ENCODE peak calls at places on chromosome 5, in eight cellular contexts. One of them, this sample, is unnamed. For H3K4me1, the result is how much of the 10 kb centered on the place peaks cover.

GRCh38 chr5:179257190-179257741 is 88.0 kb downstream of the ADAMTS2 start:
- ATAC-seq in foreskin keratinocyte: no peak
- ATAC-seq in right lobe of liver: no peak
- ATAC-seq in K562: no peak
- ATAC-seq in right cardiac atrium: peak
- ATAC-seq in heart left ventricle: peak
- ATAC-seq in CD8-positive, alpha-beta T cell: no peak
- ATAC-seq in gastrocnemius medialis: peak
- ATAC-seq in this sample: no peak

GRCh38 chr5:125056641-125057345 is 310.4 kb upstream of the ZNF608 start:
- ATAC-seq in CD8-positive, alpha-beta T cell: no peak
- ATAC-seq in foreskin keratinocyte: peak
- ATAC-seq in right lobe of liver: no peak
- ATAC-seq in K562: no peak
- ATAC-seq in right cardiac atrium: no peak
- ATAC-seq in heart left ventricle: no peak
- ATAC-seq in gastrocnemius medialis: no peak
- ATAC-seq in this sample: no peak

GRCh38 chr5:107303163-107303562 is 367.6 kb downstream of the EFNA5 start:
- ATAC-seq in CD8-positive, alpha-beta T cell: no peak
- ATAC-seq in right cardiac atrium: no peak
- ATAC-seq in gastrocnemius medialis: no peak
- ATAC-seq in foreskin keratinocyte: no peak
- ATAC-seq in K562: no peak
- ATAC-seq in right lobe of liver: no peak
- ATAC-seq in heart left ventricle: no peak
- ATAC-seq in this sample: no peak

GRCh38 chr5:960551-960950 is 48.1 kb upstream of the NKD2 start:
- ATAC-seq in K562: no peak
- ATAC-seq in heart left ventricle: no peak
- ATAC-seq in foreskin keratinocyte: no peak
- ATAC-seq in gastrocnemius medialis: no peak
- ATAC-seq in CD8-positive, alpha-beta T cell: no peak
- ATAC-seq in right lobe of liver: peak
- ATAC-seq in right cardiac atrium: no peak
- ATAC-seq in this sample: no peak

GRCh38 chr5:112397690-112398089 is 21.4 kb downstream of the EPB41L4A start:
- ATAC-seq in right cardiac atrium: no peak
- ATAC-seq in CD8-positive, alpha-beta T cell: no peak
- ATAC-seq in heart left ventricle: no peak
- ATAC-seq in foreskin keratinocyte: no peak
- ATAC-seq in gastrocnemius medialis: no peak
- ATAC-seq in right lobe of liver: peak
- ATAC-seq in K562: no peak
- ATAC-seq in this sample: no peak

GRCh38 chr5:72281764-72282499 is 38.1 kb downstream of the MRPS27 start:
- ATAC-seq in right cardiac atrium: peak
- ATAC-seq in foreskin keratinocyte: no peak
- ATAC-seq in right lobe of liver: no peak
- ATAC-seq in gastrocnemius medialis: peak
- ATAC-seq in K562: peak
- ATAC-seq in CD8-positive, alpha-beta T cell: no peak
- ATAC-seq in heart left ventricle: peak
- ATAC-seq in this sample: peak

GRCh38 chr5:148509893-148510292 is 126.1 kb downstream of the FBXO38 start:
- ATAC-seq in heart left ventricle: no peak
- ATAC-seq in right cardiac atrium: no peak
- ATAC-seq in foreskin keratinocyte: no peak
- ATAC-seq in right lobe of liver: no peak
- ATAC-seq in CD8-positive, alpha-beta T cell: no peak
- ATAC-seq in K562: peak
- ATAC-seq in gastrocnemius medialis: no peak
- ATAC-seq in this sample: no peak

GRCh38 chr5:119397518-119398380 is 41.9 kb downstream of the TNFAIP8 start:
- ATAC-seq in gastrocnemius medialis: no peak
- ATAC-seq in CD8-positive, alpha-beta T cell: peak
- ATAC-seq in foreskin keratinocyte: peak
- ATAC-seq in right lobe of liver: peak
- ATAC-seq in heart left ventricle: no peak
- ATAC-seq in K562: no peak
- ATAC-seq in right cardiac atrium: no peak
- ATAC-seq in this sample: no peak

GRCh38 chr5:134268919-134269318 is 43.0 kb upstream of the PPP2CA start:
- ATAC-seq in right lobe of liver: no peak
- ATAC-seq in right cardiac atrium: no peak
- ATAC-seq in CD8-positive, alpha-beta T cell: no peak
- ATAC-seq in foreskin keratinocyte: no peak
- ATAC-seq in K562: no peak
- ATAC-seq in heart left ventricle: no peak
- ATAC-seq in gastrocnemius medialis: no peak
- ATAC-seq in this sample: no peak

GRCh38 chr5:124451721-124452383 is 294.6 kb downstream of the ZNF608 start:
- ATAC-seq in CD8-positive, alpha-beta T cell: no peak
- ATAC-seq in right cardiac atrium: peak
- ATAC-seq in foreskin keratinocyte: no peak
- ATAC-seq in K562: no peak
- ATAC-seq in right lobe of liver: no peak
- ATAC-seq in gastrocnemius medialis: no peak
- ATAC-seq in heart left ventricle: peak
- ATAC-seq in this sample: no peak

GRCh38 chr5:99019812-99020697 is 91.2 kb upstream of the CHD1 start:
- ATAC-seq in gastrocnemius medialis: no peak
- ATAC-seq in CD8-positive, alpha-beta T cell: no peak
- ATAC-seq in right lobe of liver: peak
- ATAC-seq in foreskin keratinocyte: peak
- ATAC-seq in heart left ventricle: peak
- ATAC-seq in K562: peak
- ATAC-seq in right cardiac atrium: no peak
- ATAC-seq in this sample: peak

GRCh38 chr5:150106669-150107068 is 20.3 kb upstream of the CSF1R start:
- ATAC-seq in gastrocnemius medialis: no peak
- ATAC-seq in foreskin keratinocyte: no peak
- ATAC-seq in K562: peak
- ATAC-seq in CD8-positive, alpha-beta T cell: no peak
- ATAC-seq in right cardiac atrium: no peak
- ATAC-seq in right lobe of liver: no peak
- ATAC-seq in heart left ventricle: no peak
- ATAC-seq in this sample: no peak

GRCh38 chr5:169745441-169746146 is 108.5 kb downstream of the DOCK2 start:
- ATAC-seq in gastrocnemius medialis: no peak
- ATAC-seq in right cardiac atrium: peak
- ATAC-seq in heart left ventricle: peak
- ATAC-seq in right lobe of liver: no peak
- ATAC-seq in K562: peak
- ATAC-seq in CD8-positive, alpha-beta T cell: no peak
- ATAC-seq in foreskin keratinocyte: peak
- ATAC-seq in this sample: no peak

GRCh38 chr5:107964722-107965121 is 294.0 kb upstream of the EFNA5 start:
- ATAC-seq in CD8-positive, alpha-beta T cell: no peak
- ATAC-seq in right cardiac atrium: no peak
- ATAC-seq in heart left ventricle: no peak
- ATAC-seq in right lobe of liver: no peak
- ATAC-seq in gastrocnemius medialis: no peak
- ATAC-seq in K562: no peak
- ATAC-seq in foreskin keratinocyte: no peak
- ATAC-seq in this sample: no peak

GRCh38 chr5:157994271-157994691 is 135.3 kb upstream of the CLINT1 start:
- ATAC-seq in heart left ventricle: no peak
- ATAC-seq in CD8-positive, alpha-beta T cell: peak
- ATAC-seq in K562: peak
- ATAC-seq in gastrocnemius medialis: no peak
- ATAC-seq in foreskin keratinocyte: no peak
- ATAC-seq in right lobe of liver: no peak
- ATAC-seq in right cardiac atrium: peak
- ATAC-seq in this sample: no peak

GRCh38 chr5:102523541-102524175 is 24.9 kb upstream of the SLCO6A1 start:
- ATAC-seq in K562: no peak
- ATAC-seq in right cardiac atrium: no peak
- ATAC-seq in heart left ventricle: no peak
- ATAC-seq in foreskin keratinocyte: no peak
- ATAC-seq in right lobe of liver: no peak
- ATAC-seq in CD8-positive, alpha-beta T cell: no peak
- ATAC-seq in gastrocnemius medialis: no peak
- ATAC-seq in this sample: no peak

GRCh38 chr5:151222054-151222768 is 1.7 kb downstream of the CCDC69 start:
- ATAC-seq in heart left ventricle: peak
- ATAC-seq in CD8-positive, alpha-beta T cell: peak
- ATAC-seq in K562: no peak
- ATAC-seq in foreskin keratinocyte: no peak
- ATAC-seq in right lobe of liver: no peak
- ATAC-seq in right cardiac atrium: no peak
- ATAC-seq in gastrocnemius medialis: peak
- ATAC-seq in this sample: no peak

GRCh38 chr5:168925160-168925559 is 346.0 kb upstream of the PANK3 start:
- ATAC-seq in foreskin keratinocyte: no peak
- ATAC-seq in right lobe of liver: no peak
- ATAC-seq in right cardiac atrium: no peak
- ATAC-seq in K562: no peak
- ATAC-seq in CD8-positive, alpha-beta T cell: no peak
- ATAC-seq in heart left ventricle: no peak
- ATAC-seq in gastrocnemius medialis: no peak
- ATAC-seq in this sample: no peak

GRCh38 chr5:128216860-128217531 is 133.4 kb downstream of the SLC12A2 start:
- ATAC-seq in foreskin keratinocyte: peak
- ATAC-seq in gastrocnemius medialis: peak
- ATAC-seq in heart left ventricle: peak
- ATAC-seq in CD8-positive, alpha-beta T cell: no peak
- ATAC-seq in right lobe of liver: no peak
- ATAC-seq in K562: no peak
- ATAC-seq in right cardiac atrium: peak
- ATAC-seq in this sample: no peak

GRCh38 chr5:55966284-55966683 is 28.5 kb downstream of the IL6ST start:
- ATAC-seq in right cardiac atrium: no peak
- ATAC-seq in foreskin keratinocyte: peak
- ATAC-seq in K562: no peak
- ATAC-seq in heart left ventricle: no peak
- ATAC-seq in right lobe of liver: no peak
- ATAC-seq in CD8-positive, alpha-beta T cell: no peak
- ATAC-seq in gastrocnemius medialis: peak
- ATAC-seq in this sample: no peak

GRCh38 chr5:342501-343460 is 21.3 kb downstream of the AHRR start:
- ATAC-seq in foreskin keratinocyte: no peak
- ATAC-seq in right cardiac atrium: peak
- ATAC-seq in CD8-positive, alpha-beta T cell: no peak
- ATAC-seq in K562: no peak
- ATAC-seq in gastrocnemius medialis: no peak
- ATAC-seq in heart left ventricle: no peak
- ATAC-seq in right lobe of liver: no peak
- ATAC-seq in this sample: no peak

GRCh38 chr5:137617806-137618205 is 118.1 kb downstream of the KLHL3 start:
- ATAC-seq in right cardiac atrium: no peak
- ATAC-seq in right lobe of liver: no peak
- ATAC-seq in foreskin keratinocyte: no peak
- ATAC-seq in CD8-positive, alpha-beta T cell: no peak
- ATAC-seq in gastrocnemius medialis: no peak
- ATAC-seq in heart left ventricle: no peak
- ATAC-seq in K562: no peak
- ATAC-seq in this sample: no peak

GRCh38 chr5:137621306-137621705 is 114.6 kb downstream of the KLHL3 start:
- ATAC-seq in CD8-positive, alpha-beta T cell: no peak
- ATAC-seq in heart left ventricle: peak
- ATAC-seq in foreskin keratinocyte: no peak
- ATAC-seq in right lobe of liver: no peak
- ATAC-seq in K562: no peak
- ATAC-seq in gastrocnemius medialis: peak
- ATAC-seq in right cardiac atrium: peak
- ATAC-seq in this sample: no peak

GRCh38 chr5:137618476-137618875 is 117.4 kb downstream of the KLHL3 start:
- ATAC-seq in CD8-positive, alpha-beta T cell: no peak
- ATAC-seq in gastrocnemius medialis: no peak
- ATAC-seq in heart left ventricle: no peak
- ATAC-seq in right lobe of liver: no peak
- ATAC-seq in K562: no peak
- ATAC-seq in right cardiac atrium: no peak
- ATAC-seq in foreskin keratinocyte: no peak
- ATAC-seq in this sample: no peak

GRCh38 chr5:137621861-137622823 is 113.7 kb downstream of the KLHL3 start:
- ATAC-seq in gastrocnemius medialis: peak
- ATAC-seq in K562: no peak
- ATAC-seq in right cardiac atrium: peak
- ATAC-seq in CD8-positive, alpha-beta T cell: no peak
- ATAC-seq in right lobe of liver: peak
- ATAC-seq in foreskin keratinocyte: peak
- ATAC-seq in heart left ventricle: peak
- ATAC-seq in this sample: peak

GRCh38 chr5:137619191-137619870 is 116.6 kb downstream of the KLHL3 start:
- ATAC-seq in gastrocnemius medialis: no peak
- ATAC-seq in right cardiac atrium: peak
- ATAC-seq in right lobe of liver: no peak
- ATAC-seq in foreskin keratinocyte: no peak
- ATAC-seq in K562: no peak
- ATAC-seq in heart left ventricle: peak
- ATAC-seq in CD8-positive, alpha-beta T cell: no peak
- ATAC-seq in this sample: peak
- H3K4me1 ChIP-seq in gastrocnemius medialis: half or more
- H3K4me1 ChIP-seq in right cardiac atrium: under half
- H3K4me1 ChIP-seq in right lobe of liver: under half
- H3K4me1 ChIP-seq in foreskin keratinocyte: under half
- H3K4me1 ChIP-seq in K562: under half
- H3K4me1 ChIP-seq in heart left ventricle: under half
- H3K4me1 ChIP-seq in CD8-positive, alpha-beta T cell: under half
- H3K4me1 ChIP-seq in this sample: under half

DNA sequence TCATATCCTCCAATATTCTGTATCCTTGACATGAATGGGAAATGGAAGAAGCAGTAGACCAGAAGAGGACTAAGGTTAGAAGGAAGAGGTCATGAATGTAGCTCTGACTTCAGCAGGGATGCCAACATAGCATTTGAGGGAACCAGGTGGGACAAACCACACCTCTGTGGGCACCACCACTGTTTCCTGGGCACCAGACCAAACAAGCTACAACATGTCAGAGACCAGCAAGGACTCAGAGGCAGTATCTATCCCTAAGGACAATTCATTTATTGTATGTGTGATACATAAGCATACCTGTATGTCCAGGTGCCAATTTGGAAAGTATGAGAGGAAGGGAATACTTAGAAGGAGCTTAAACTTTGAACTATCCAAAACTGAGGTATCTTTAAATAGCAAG is 192.8 kb downstream of the MAN2A1 start:
- ATAC-seq in right cardiac atrium: no peak
- ATAC-seq in gastrocnemius medialis: no peak
- ATAC-seq in foreskin keratinocyte: peak
- ATAC-seq in CD8-positive, alpha-beta T cell: no peak
- ATAC-seq in heart left ventricle: no peak
- ATAC-seq in K562: no peak
- ATAC-seq in right lobe of liver: no peak
- ATAC-seq in this sample: no peak
- H3K4me1 ChIP-seq in right cardiac atrium: under half
- H3K4me1 ChIP-seq in gastrocnemius medialis: under half
- H3K4me1 ChIP-seq in foreskin keratinocyte: under half
- H3K4me1 ChIP-seq in CD8-positive, alpha-beta T cell: under half
- H3K4me1 ChIP-seq in heart left ventricle: under half
- H3K4me1 ChIP-seq in K562: under half
- H3K4me1 ChIP-seq in right lobe of liver: under half
- H3K4me1 ChIP-seq in this sample: under half

GRCh38 chr5:74639538-74640449 is 734 bp downstream of the ENC1 start:
- ATAC-seq in heart left ventricle: peak
- ATAC-seq in foreskin keratinocyte: peak
- ATAC-seq in right lobe of liver: peak
- ATAC-seq in K562: peak
- ATAC-seq in CD8-positive, alpha-beta T cell: peak
- ATAC-seq in gastrocnemius medialis: peak
- ATAC-seq in right cardiac atrium: peak
- ATAC-seq in this sample: peak
- H3K4me1 ChIP-seq in heart left ventricle: half or more
- H3K4me1 ChIP-seq in foreskin keratinocyte: under half
- H3K4me1 ChIP-seq in right lobe of liver: under half
- H3K4me1 ChIP-seq in K562: under half
- H3K4me1 ChIP-seq in CD8-positive, alpha-beta T cell: under half
- H3K4me1 ChIP-seq in gastrocnemius medialis: under half
- H3K4me1 ChIP-seq in right cardiac atrium: under half
- H3K4me1 ChIP-seq in this sample: under half

GRCh38 chr5:172127581-172127980 is 60.4 kb downstream of the STK10 start:
- ATAC-seq in foreskin keratinocyte: no peak
- ATAC-seq in heart left ventricle: no peak
- ATAC-seq in right cardiac atrium: no peak
- ATAC-seq in K562: no peak
- ATAC-seq in right lobe of liver: no peak
- ATAC-seq in gastrocnemius medialis: no peak
- ATAC-seq in CD8-positive, alpha-beta T cell: no peak
- ATAC-seq in this sample: no peak
- H3K4me1 ChIP-seq in foreskin keratinocyte: under half
- H3K4me1 ChIP-seq in heart left ventricle: half or more
- H3K4me1 ChIP-seq in right cardiac atrium: under half
- H3K4me1 ChIP-seq in K562: under half
- H3K4me1 ChIP-seq in right lobe of liver: under half
- H3K4me1 ChIP-seq in gastrocnemius medialis: under half
- H3K4me1 ChIP-seq in CD8-positive, alpha-beta T cell: under half
- H3K4me1 ChIP-seq in this sample: under half

This sample was measured in gastroesophageal sphincter.